ENCODE peak calls at places on chromosomes 12 and 14, in six cellular contexts. F is fibroblast of lung; W is IMR-90; U is Peyer's patch; D is CD8-positive, alpha-beta T cell; M is tibial artery. B is an unnamed sample.

GRCh38 chr14:76942288-76942778 is 86.2 kb downstream of the IRF2BPL start:
- DNase-seq in M (no peak), D (no peak), W (no peak), U (no peak), F (no peak), B (no peak)

GRCh38 chr12:2411586-2412304 is 359.0 kb downstream of the CACNA1C start:
- DNase-seq in U (no peak), W (no peak), F (no peak), D (no peak), M (peak; percentile 39), B (no peak)

GRCh38 chr14:50225067-50225973 is 6.1 kb downstream of the SOS2 start:
- DNase-seq in M (no peak), D (no peak), F (peak; percentile 90), W (peak; percentile 87), U (no peak), B (no peak)

GRCh38 chr12:107564946-107565345 is 120.7 kb upstream of the PWP1 start:
- DNase-seq in M (no peak), F (peak; percentile 20), D (no peak), W (peak; percentile 16), U (no peak), B (peak; percentile 72)

GRCh38 chr14:80959448-80960006 is 4.1 kb downstream of the TSHR start:
- DNase-seq in W (no peak), U (no peak), F (no peak), D (peak; percentile 24), M (no peak), B (no peak)

GRCh38 chr14:53151867-53152626 is 1.1 kb downstream of the DDHD1 start:
- DNase-seq in M (peak; percentile 73), F (peak; percentile 47), W (peak; percentile 35), U (peak; percentile 73), D (peak; percentile 39), B (peak; percentile 53)

GRCh38 chr12:11672361-11672760 is 22.9 kb downstream of the ETV6 start:
- DNase-seq in W (no peak), U (no peak), M (no peak), F (no peak), D (no peak), B (no peak)

GRCh38 chr12:13596714-13597113 is 384.7 kb downstream of the GRIN2B start:
- DNase-seq in W (no peak), D (no peak), U (no peak), M (no peak), F (no peak), B (no peak)

GRCh38 chr12:30180602-30181001 is 396.9 kb upstream of the TMTC1 start:
- DNase-seq in U (no peak), D (no peak), F (peak; percentile 54), M (no peak), W (no peak), B (no peak)

GRCh38 chr12:100579844-100580243 is 6.4 kb downstream of the GAS2L3 start:
- DNase-seq in D (no peak), U (no peak), W (no peak), F (no peak), M (no peak), B (no peak)

GRCh38 chr14:26163761-26164160 is 434.1 kb downstream of the NOVA1 start:
- DNase-seq in M (no peak), W (peak; percentile 20), F (peak; percentile 39), U (no peak), D (no peak), B (no peak)

GRCh38 chr12:121537814-121538698 is 42.8 kb downstream of the KDM2B start:
- DNase-seq in F (no peak), W (no peak), M (no peak), U (no peak), D (no peak), B (no peak)

GRCh38 chr12:11969437-11970154 is 101.1 kb upstream of the BCL2L14 start:
- DNase-seq in U (no peak), W (no peak), M (no peak), F (no peak), D (no peak), B (peak; percentile 28)

GRCh38 chr14:85533821-85534271 is 3.9 kb downstream of the FLRT2 start:
- DNase-seq in D (no peak), F (no peak), M (no peak), U (no peak), W (peak; percentile 15), B (peak; percentile 43)

GRCh38 chr14:97377550-97377949 is 580.4 kb downstream of the VRK1 start:
- DNase-seq in F (no peak), W (no peak), M (no peak), U (no peak), D (no peak), B (no peak)

GRCh38 chr12:132633901-132634300 is 15.3 kb downstream of the P2RX2 start:
- DNase-seq in W (no peak), D (no peak), F (no peak), U (no peak), M (peak; percentile 57), B (no peak)

GRCh38 chr12:88958961-88959360 is 378.7 kb upstream of the KITLG start:
- DNase-seq in D (no peak), U (no peak), W (no peak), F (no peak), M (no peak), B (no peak)

GRCh38 chr14:68910540-68910939 is 68.6 kb downstream of the ACTN1 start:
- DNase-seq in F (no peak), U (peak; percentile 8), M (no peak), D (no peak), W (peak; percentile 41), B (no peak)
- H3K36me3 ChIP-seq in F (peaks cover 28% of the 10 kb centered on the region), U (no peaks in the 10 kb centered on the region), M (peaks cover 52% of the 10 kb centered on the region), D (peaks cover 42% of the 10 kb centered on the region), W (peaks cover 78% of the 10 kb centered on the region), B (peaks cover 98% of the 10 kb centered on the region)

GRCh38 chr14:95537298-95538089 is 2.6 kb downstream of the GLRX5 start:
- DNase-seq in W (no peak), U (no peak), F (no peak), M (no peak), D (no peak), B (no peak)
- H3K4me3 ChIP-seq in W (no peak overlapping the region), U (no peak overlapping the region), F (no peak overlapping the region), M (no peak overlapping the region), D (no peak overlapping the region), B (no peak overlapping the region)

DNA sequence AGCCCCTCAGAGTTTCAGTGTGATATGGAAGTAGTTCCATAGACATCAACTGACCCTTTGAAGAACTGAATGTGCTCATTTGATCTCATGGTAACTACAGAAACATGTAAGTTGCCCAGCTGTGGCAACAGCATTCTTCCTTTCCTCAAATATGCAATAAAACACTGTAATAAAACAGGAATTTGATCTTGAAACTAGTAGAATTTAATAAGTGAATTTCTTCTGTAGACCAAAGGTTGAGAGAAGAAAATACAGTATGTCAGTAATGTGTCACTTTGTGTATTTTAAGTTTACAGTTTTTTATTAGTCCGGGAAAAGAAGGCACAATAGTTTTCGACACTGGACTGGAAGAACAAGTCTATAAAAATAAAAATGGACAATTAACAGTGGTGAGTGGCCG is 31.9 kb downstream of the KCTD10 start:
- DNase-seq in D (no peak), F (peak; percentile 71), M (no peak), U (no peak), W (peak; percentile 61), B (no peak)
- H3K27ac ChIP-seq in D (no peak overlapping the region), F (no peak overlapping the region), M (no peak overlapping the region), U (no peak overlapping the region), W (no peak overlapping the region), B (peak overlapping the region; percentile 63)

DNA sequence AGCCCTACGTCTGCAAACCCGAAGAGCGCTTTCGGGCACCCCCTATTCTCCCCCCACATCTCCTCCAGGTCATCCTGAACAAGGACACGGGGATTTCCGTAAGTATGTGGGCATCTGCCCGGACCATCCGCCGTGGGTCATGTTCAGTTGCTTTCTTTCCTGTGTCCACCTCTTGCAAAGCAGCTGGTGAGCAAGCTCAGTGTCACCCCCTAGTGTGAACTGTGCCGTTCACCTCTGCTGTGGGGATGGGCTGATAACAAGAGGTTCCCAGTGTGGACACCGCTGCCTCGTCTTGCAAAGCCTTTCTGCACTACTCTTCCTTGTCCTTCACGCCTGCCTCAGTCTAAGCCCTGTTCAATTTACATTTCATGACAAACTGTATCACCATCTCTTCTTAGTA is 8.6 kb downstream of the PRKAB1 start:
- DNase-seq in M (no peak), U (no peak), D (no peak), F (no peak), W (no peak), B (no peak)
- H3K36me3 ChIP-seq in M (peaks cover 71% of the 10 kb centered on the region), U (peaks cover 7% of the 10 kb centered on the region), D (peaks cover 75% of the 10 kb centered on the region), F (peaks cover 24% of the 10 kb centered on the region), W (peaks cover 73% of the 10 kb centered on the region), B (peaks cover 92% of the 10 kb centered on the region)

DNA sequence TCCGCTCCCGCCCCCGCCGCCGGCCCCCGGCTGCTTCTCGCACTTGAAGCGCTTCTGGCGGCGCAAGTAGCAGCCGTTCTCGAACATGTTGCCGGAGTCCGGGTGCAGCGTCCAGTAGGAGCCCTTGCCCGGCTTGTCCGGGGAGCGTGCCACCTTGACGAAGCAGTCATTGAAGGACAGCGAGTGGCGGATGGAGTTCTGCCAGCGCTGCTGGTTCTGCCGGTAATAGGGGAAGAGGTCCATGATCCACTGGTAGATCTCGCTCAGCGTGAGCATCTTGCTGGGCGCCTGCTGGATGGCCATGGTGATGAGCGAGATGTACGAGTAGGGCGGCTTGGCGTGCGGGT is 3.1 kb downstream of the FOXA1 start:
- DNase-seq in M (no peak), D (no peak), F (no peak), W (no peak), U (peak; percentile 77), B (no peak)
- H3K4me3 ChIP-seq in M (no peak overlapping the region), D (no peak overlapping the region), F (no peak overlapping the region), W (no peak overlapping the region), U (peak overlapping the region; percentile 54), B (no peak overlapping the region)

GRCh38 chr14:92962831-92963095 is 39.8 kb downstream of the CHGA start:
- DNase-seq in D (no peak), M (no peak), W (no peak), F (no peak), U (no peak), B (no peak)
- H3K27ac ChIP-seq in D (no peak overlapping the region), M (no peak overlapping the region), W (no peak overlapping the region), F (no peak overlapping the region), U (no peak overlapping the region), B (peak overlapping the region; percentile 79)

GRCh38 chr12:55816876-55817351 is 610 bp downstream of the SARNP start:
- DNase-seq in U (no peak), M (no peak), W (peak; percentile 26), D (no peak), F (no peak), B (no peak)
- H3K36me3 ChIP-seq in U (no peaks in the 10 kb centered on the region), M (peaks cover 25% of the 10 kb centered on the region), W (peaks cover 16% of the 10 kb centered on the region), D (peaks cover 20% of the 10 kb centered on the region), F (peaks cover 10% of the 10 kb centered on the region), B (peaks cover 80% of the 10 kb centered on the region)

B was measured in SJSA1.